ENCODE peak calls at places on chromosomes 16 and 17, in six cellular contexts. K is AG04450, I is A549, V is HEK293T, T is T-helper 2 cell, Q is non-pigmented ciliary epithelial cell. W is an unnamed sample.

GRCh38 chr16:29978564-29979270 is 5.0 kb downstream of the TAOK2 start:
- DNase-seq in Q (no peak), K (no peak), I (no peak), V (no peak), T (no peak), W (no peak)

GRCh38 chr17:2008332-2009126 is 16.6 kb downstream of the RTN4RL1 start:
- DNase-seq in Q (no peak), T (no peak), I (no peak), K (no peak), V (no peak), W (no peak)

GRCh38 chr16:20905576-20905975 is 5.0 kb downstream of the LYRM1 start:
- DNase-seq in K (no peak), V (no peak), T (no peak), Q (no peak), I (no peak), W (no peak)

GRCh38 chr17:81912441-81913309 is 1.5 kb upstream of the PCYT2 start:
- DNase-seq in V (no peak), Q (no peak), I (no peak), T (no peak), K (no peak), W (no peak)

GRCh38 chr17:31740611-31741082 is 118.4 kb downstream of the COPRS start:
- DNase-seq in K (peak), I (no peak), V (no peak), Q (peak), T (no peak), W (no peak)

GRCh38 chr17:9817086-9817485 is 4.8 kb downstream of the GSG1L2 start:
- DNase-seq in T (no peak), V (peak), I (peak), Q (no peak), K (no peak), W (peak)

GRCh38 chr16:13421726-13422125 is 498.2 kb upstream of the ERCC4 start:
- DNase-seq in I (no peak), T (no peak), Q (no peak), V (no peak), K (no peak), W (no peak)

GRCh38 chr17:36183001-36183810 is 6.8 kb upstream of the TBC1D3B start:
- DNase-seq in K (peak), Q (peak), T (no peak), I (peak), V (no peak), W (peak)

GRCh38 chr17:31391496-31391949 is at the start of gene RAB11FIP4:
- DNase-seq in I (no peak), V (peak), Q (no peak), K (no peak), T (no peak), W (peak)

GRCh38 chr17:8680850-8681174 is 50.3 kb upstream of the MYH10 start:
- DNase-seq in I (no peak), V (no peak), Q (no peak), T (no peak), K (no peak), W (no peak)

GRCh38 chr16:55059146-55059545 is 128.5 kb downstream of the IRX5 start:
- DNase-seq in T (no peak), V (no peak), Q (no peak), K (no peak), I (no peak), W (no peak)

GRCh38 chr17:40104570-40105471 is 4.4 kb upstream of the NR1D1 start:
- DNase-seq in I (no peak), V (no peak), Q (no peak), K (no peak), T (no peak), W (no peak)

GRCh38 chr17:5272313-5272712 is 9.8 kb upstream of the RABEP1 start:
- DNase-seq in K (no peak), I (no peak), V (no peak), Q (no peak), T (no peak), W (no peak)

GRCh38 chr17:80737106-80738019 is 192.7 kb downstream of the RPTOR start:
- DNase-seq in V (no peak), K (no peak), Q (no peak), I (no peak), T (no peak), W (no peak)

GRCh38 chr16:67196881-67197280 is 2.0 kb upstream of the ELMO3 start:
- DNase-seq in T (no peak), Q (no peak), K (no peak), I (no peak), V (no peak), W (no peak)

GRCh38 chr16:57084257-57084770 is 8.1 kb upstream of the CPNE2 start:
- DNase-seq in V (peak), I (peak), T (peak), Q (no peak), K (peak), W (peak)

GRCh38 chr17:9676742-9677387 is 31.5 kb downstream of the USP43 start:
- DNase-seq in T (no peak), I (peak), K (no peak), V (no peak), Q (peak), W (no peak)

GRCh38 chr17:4490109-4490591 is 8.5 kb upstream of the SPNS2 start:
- DNase-seq in Q (no peak), T (no peak), V (no peak), I (no peak), K (no peak), W (no peak)